ENCODE peak calls at places on chromosome 13, in ten cellular contexts. J is frontal cortex; W is SW480; X is T-helper 2 cell treated with Interferon-gamma antibody and Interleukin-4, amounts not matched to agents 5 μg/mL and 100 μg/mL, for 36 hours; U is foreskin fibroblast; K is osteocyte; R is thoracic aorta; Y is ELF-1; D is stimulated activated CD4-positive, alpha-beta T cell treated with anti-CD3 and anti-CD28 coated beads, Interleukin-4, amount 100 ng/mL, for 1 hour; S is right cardiac atrium. F is an unnamed sample.

GRCh38 chr13:82878536-82878935 is 1003.7 kb downstream of the SLITRK1 start:
- DNase-seq in J (no peak), W (no peak), X (no peak), U (peak; percentile 42), K (no peak), R (no peak), Y (no peak), D (no peak), S (no peak), F (peak; percentile 63)

GRCh38 chr13:111337206-111337605 is 16.8 kb downstream of the TEX29 start:
- DNase-seq in J (no peak), W (peak; percentile 25), X (no peak), U (peak; percentile 96), K (peak; percentile 30), R (no peak), Y (no peak), D (no peak), S (no peak), F (no peak)

GRCh38 chr13:100089633-100090032 is 740 bp downstream of the PCCA start:
- DNase-seq in J (no peak), W (peak; percentile 44), X (peak; percentile 6), U (no peak), K (no peak), R (no peak), Y (peak; percentile 8), D (no peak), S (no peak), F (peak; percentile 7)

GRCh38 chr13:63938851-63939250 is 2523.2 kb upstream of the PCDH20 start:
- DNase-seq in J (no peak), W (no peak), X (no peak), U (peak; percentile 47), K (no peak), R (no peak), Y (no peak), D (no peak), S (no peak), F (no peak)

GRCh38 chr13:36395280-36395679 is 37.0 kb upstream of the CCNA1 start:
- DNase-seq in J (peak; percentile 54), W (peak; percentile 28), X (no peak), U (peak; percentile 46), K (no peak), R (no peak), Y (no peak), D (no peak), S (no peak), F (peak; percentile 46)

GRCh38 chr13:43331676-43332075 is 308.3 kb downstream of the DNAJC15 start:
- DNase-seq in J (no peak), W (no peak), X (no peak), U (no peak), K (no peak), R (no peak), Y (no peak), D (no peak), S (no peak), F (no peak)

GRCh38 chr13:92143766-92144165 is 745.3 kb downstream of the GPC5 start:
- DNase-seq in J (no peak), W (no peak), X (no peak), U (no peak), K (no peak), R (no peak), Y (no peak), D (no peak), S (no peak), F (no peak)

GRCh38 chr13:110254151-110254679 is 52.7 kb downstream of the COL4A1 start:
- DNase-seq in J (no peak), W (no peak), X (no peak), U (no peak), K (peak; percentile 46), R (no peak), Y (no peak), D (no peak), S (no peak), F (no peak)

GRCh38 chr13:30388401-30389283 is 33.7 kb upstream of the UBE2L5 start:
- DNase-seq in J (no peak), W (no peak), X (no peak), U (no peak), K (no peak), R (no peak), Y (peak; percentile 79), D (no peak), S (peak; percentile 71), F (no peak)

GRCh38 chr13:109781384-109782065 is 4.9 kb downstream of the IRS2 start:
- DNase-seq in J (no peak), W (no peak), X (no peak), U (no peak), K (no peak), R (no peak), Y (no peak), D (no peak), S (peak; percentile 68), F (peak; percentile 50)

GRCh38 chr13:25267715-25268114 is 19.6 kb downstream of the MTMR6 start:
- DNase-seq in J (no peak), W (peak; percentile 14), X (no peak), U (no peak), K (no peak), R (no peak), Y (no peak), D (no peak), S (no peak), F (peak; percentile 9)

GRCh38 chr13:34435338-34435737 is 506.7 kb upstream of the NBEA start:
- DNase-seq in J (no peak), W (no peak), X (no peak), U (peak; percentile 84), K (no peak), R (no peak), Y (peak; percentile 5), D (no peak), S (no peak), F (peak; percentile 66)

GRCh38 chr13:27359203-27359821 is 65.1 kb upstream of the GTF3A start:
- DNase-seq in J (peak; percentile 71), W (peak; percentile 59), X (peak; percentile 38), U (peak; percentile 54), K (peak; percentile 90), R (no peak), Y (peak; percentile 72), D (peak; percentile 72), S (peak; percentile 81), F (peak; percentile 84)

GRCh38 chr13:46595136-46595917 is 42.4 kb downstream of the LRCH1 start:
- DNase-seq in J (no peak), W (no peak), X (no peak), U (no peak), K (no peak), R (no peak), Y (no peak), D (no peak), S (no peak), F (no peak)

GRCh38 chr13:100323937-100324336 is 235.0 kb downstream of the PCCA start:
- DNase-seq in J (no peak), W (no peak), X (no peak), U (no peak), K (no peak), R (no peak), Y (no peak), D (no peak), S (no peak), F (peak; percentile 0)

GRCh38 chr13:95559100-95559499 is 6.6 kb downstream of the CLDN10 start:
- DNase-seq in J (no peak), W (no peak), X (no peak), U (no peak), K (no peak), R (no peak), Y (no peak), D (no peak), S (no peak), F (peak; percentile 21)

GRCh38 chr13:34733720-34734119 is 208.3 kb upstream of the NBEA start:
- DNase-seq in J (no peak), W (no peak), X (no peak), U (peak; percentile 19), K (no peak), R (no peak), Y (no peak), D (no peak), S (no peak), F (no peak)

GRCh38 chr13:111373486-111373885 is 53.0 kb downstream of the TEX29 start:
- DNase-seq in J (no peak), W (no peak), X (no peak), U (no peak), K (no peak), R (no peak), Y (no peak), D (no peak), S (no peak), F (no peak)

GRCh38 chr13:21061077-21061945 is at the start of gene LATS2:
- DNase-seq in J (peak; percentile 95), W (peak; percentile 92), X (peak; percentile 74), U (peak; percentile 96), K (peak; percentile 98), R (peak; percentile 86), Y (peak; percentile 98), D (peak; percentile 50), S (peak; percentile 99), F (peak; percentile 92)

GRCh38 chr13:97257800-97258799 is 36.0 kb downstream of the MBNL2 start:
- DNase-seq in J (no peak), W (peak; percentile 91), X (no peak), U (peak; percentile 67), K (no peak), R (peak; percentile 18), Y (peak; percentile 47), D (no peak), S (peak; percentile 74), F (peak; percentile 51)

GRCh38 chr13:109426690-109426990 is 359.7 kb downstream of the IRS2 start:
- DNase-seq in J (no peak), W (no peak), X (no peak), U (no peak), K (no peak), R (no peak), Y (no peak), D (no peak), S (no peak), F (no peak)

GRCh38 chr13:40344270-40345148 is 321.9 kb downstream of the FOXO1 start:
- DNase-seq in J (no peak), W (no peak), X (no peak), U (no peak), K (no peak), R (no peak), Y (no peak), D (no peak), S (no peak), F (peak; percentile 27)

GRCh38 chr13:87123987-87124784 is 547.0 kb upstream of the SLITRK5 start:
- DNase-seq in J (no peak), W (peak; percentile 92), X (no peak), U (peak; percentile 60), K (peak; percentile 86), R (no peak), Y (peak; percentile 77), D (no peak), S (no peak), F (peak; percentile 58)

GRCh38 chr13:42753697-42754096 is 27.7 kb upstream of the FAM216B start:
- DNase-seq in J (no peak), W (no peak), X (no peak), U (no peak), K (no peak), R (no peak), Y (no peak), D (no peak), S (peak; percentile 60), F (no peak)

GRCh38 chr13:110109910-110110309 is 197.0 kb downstream of the COL4A1 start:
- DNase-seq in J (peak; percentile 51), W (no peak), X (no peak), U (peak; percentile 96), K (no peak), R (peak; percentile 38), Y (peak; percentile 71), D (no peak), S (peak; percentile 92), F (no peak)

GRCh38 chr13:94342436-94343242 is 136.8 kb downstream of the DCT start:
- DNase-seq in J (no peak), W (no peak), X (no peak), U (no peak), K (no peak), R (no peak), Y (no peak), D (no peak), S (no peak), F (no peak)

GRCh38 chr13:35474551-35474950 is 1.9 kb downstream of the MAB21L1 start:
- DNase-seq in J (no peak), W (no peak), X (no peak), U (no peak), K (no peak), R (no peak), Y (no peak), D (no peak), S (no peak), F (no peak)

GRCh38 chr13:34364633-34365032 is 546.7 kb downstream of the RFC3 start:
- DNase-seq in J (no peak), W (peak; percentile 28), X (no peak), U (no peak), K (no peak), R (no peak), Y (no peak), D (no peak), S (no peak), F (no peak)